ENCODE peak calls at places on chromosomes 7 and 10, in eight cellular contexts. D is psoas muscle, Q is sigmoid colon, G is PC-3, B is tibial artery, Y is upper lobe of right lung, A is spleen, W is stomach. M is an unnamed sample.
A peak's percentile ranks its signal among the peaks of the same experiment; 100 is the strongest.

GRCh38 chr7:35463751-35464150 is 209.9 kb upstream of the TBX20 start:
- DNase-seq in Q (no peak), Y (no peak), A (no peak), G (no peak), W (no peak), B (no peak), D (no peak), M (no peak)

GRCh38 chr10:70053212-70053895 is 708 bp downstream of the MACROH2A2 start:
- DNase-seq in Y (peak; percentile 70), D (peak; percentile 29), G (peak; percentile 41), B (no peak), W (no peak), A (no peak), Q (no peak), M (no peak)

GRCh38 chr7:135801877-135802276 is 53.3 kb upstream of the FAM180A start:
- DNase-seq in A (no peak), Y (no peak), G (no peak), D (no peak), Q (no peak), W (no peak), B (no peak), M (no peak)

GRCh38 chr7:74372511-74373111 is 81.1 kb upstream of the GTF2IRD1 start:
- DNase-seq in A (no peak), W (no peak), Q (peak; percentile 90), G (no peak), B (no peak), Y (no peak), D (no peak), M (no peak)

GRCh38 chr7:4733936-4734528 is 41.4 kb upstream of the AP5Z1 start:
- DNase-seq in Y (no peak), G (no peak), W (no peak), A (no peak), D (no peak), Q (no peak), B (no peak), M (no peak)

GRCh38 chr7:158588085-158588877 is 658 bp upstream of the PTPRN2 start:
- DNase-seq in A (no peak), D (no peak), W (no peak), G (no peak), Y (peak; percentile 66), Q (peak; percentile 57), B (no peak), M (no peak)

GRCh38 chr10:28179490-28180099 is 123.3 kb downstream of the MPP7 start:
- DNase-seq in B (no peak), Y (no peak), G (peak; percentile 78), D (no peak), Q (no peak), W (no peak), A (no peak), M (no peak)

GRCh38 chr10:89391882-89392756 is at the start of gene IFIT1:
- DNase-seq in A (no peak), B (peak; percentile 63), Q (peak; percentile 81), D (no peak), W (peak; percentile 44), G (peak; percentile 75), Y (no peak), M (peak; percentile 82)

GRCh38 chr10:89207801-89208551 is 859 bp upstream of the CH25H start:
- DNase-seq in A (peak; percentile 87), D (peak; percentile 59), B (no peak), G (no peak), W (no peak), Q (peak; percentile 78), Y (peak; percentile 79), M (no peak)

GRCh38 chr10:123781956-123782500 is 109.6 kb downstream of the CPXM2 start:
- DNase-seq in A (no peak), G (no peak), Q (no peak), Y (no peak), B (no peak), D (no peak), W (no peak), M (no peak)
- H3K27ac ChIP-seq in A (no peak overlapping the region), G (no peak overlapping the region), Q (peak overlapping the region; percentile 34), Y (no peak overlapping the region), B (no peak overlapping the region), D (no peak overlapping the region), W (no peak overlapping the region), M (peak overlapping the region; percentile 70)

GRCh38 chr10:11050301-11051000 is 32.8 kb downstream of the CELF2 start:
- DNase-seq in B (no peak), W (no peak), Y (no peak), A (no peak), D (no peak), Q (no peak), G (no peak), M (no peak)
- H3K27ac ChIP-seq in B (peak overlapping the region; percentile 53), W (no peak overlapping the region), Y (no peak overlapping the region), A (no peak overlapping the region), D (no peak overlapping the region), Q (peak overlapping the region; percentile 21), G (no peak overlapping the region), M (no peak overlapping the region)

GRCh38 chr7:121530251-121531174 is 134.4 kb upstream of the FAM3C start:
- DNase-seq in G (peak; percentile 97), D (peak; percentile 20), Y (no peak), A (no peak), Q (no peak), W (peak; percentile 26), B (peak; percentile 32), M (peak; percentile 99)

GRCh38 chr7:121531175-121532070 is 135.3 kb upstream of the FAM3C start:
- DNase-seq in W (no peak), D (no peak), B (no peak), Y (no peak), Q (no peak), A (no peak), G (peak; percentile 29), M (peak; percentile 92)

GRCh38 chr7:121525155-121525819 is 129.2 kb upstream of the FAM3C start:
- DNase-seq in A (no peak), W (no peak), Q (peak; percentile 66), D (no peak), B (no peak), G (no peak), Y (no peak), M (no peak)

DNA sequence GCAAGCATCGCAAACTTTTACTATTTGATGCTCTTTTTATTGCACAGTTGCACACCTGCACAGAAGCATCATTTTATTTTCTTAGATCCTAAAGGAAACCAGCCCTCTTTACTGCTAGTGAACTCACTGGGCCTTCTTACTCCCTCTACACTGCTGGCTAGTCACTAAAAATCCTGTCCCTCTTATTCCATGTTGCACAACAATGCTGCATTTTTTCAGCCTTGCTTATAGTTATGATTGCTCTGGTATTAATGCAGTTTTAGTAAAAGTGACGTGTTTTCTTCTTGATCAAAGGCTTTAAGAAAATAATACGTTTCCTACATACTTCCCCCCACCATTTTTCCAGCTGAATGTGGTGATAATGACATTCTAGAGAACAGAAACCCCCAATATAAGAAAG is 132.9 kb upstream of the FAM3C start:
- DNase-seq in B (no peak), G (peak; percentile 10), Y (no peak), Q (no peak), A (no peak), W (no peak), D (no peak), M (no peak)
- H3K27ac ChIP-seq in B (no peak overlapping the region), G (peak overlapping the region; percentile 98), Y (no peak overlapping the region), Q (no peak overlapping the region), A (no peak overlapping the region), W (no peak overlapping the region), D (no peak overlapping the region), M (no peak overlapping the region)

DNA sequence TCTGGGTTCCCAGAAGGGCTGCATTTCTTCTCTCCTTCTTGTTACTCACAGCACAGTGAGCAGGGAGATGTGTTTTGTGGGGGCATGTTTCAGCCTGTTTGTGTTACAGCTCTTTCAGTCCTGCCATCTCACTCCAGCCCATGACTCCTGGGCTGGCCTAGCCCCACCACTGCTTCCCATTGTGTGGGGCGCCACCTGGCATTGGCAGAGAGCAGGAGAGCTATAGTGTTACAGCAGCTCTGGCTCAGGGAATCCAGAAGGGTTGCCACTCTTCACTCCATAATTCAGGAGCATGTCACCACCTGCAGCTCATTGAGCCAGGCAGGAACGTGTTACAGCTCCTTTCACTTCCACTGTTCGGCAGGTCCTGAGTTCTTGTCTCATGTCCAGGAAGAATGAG is 30.0 kb downstream of the CLDN12 start:
- DNase-seq in B (no peak), Y (no peak), A (no peak), G (no peak), W (no peak), Q (no peak), D (no peak), M (peak; percentile 18)
- H3K27ac ChIP-seq in B (no peak overlapping the region), Y (no peak overlapping the region), A (no peak overlapping the region), G (no peak overlapping the region), W (no peak overlapping the region), Q (no peak overlapping the region), D (no peak overlapping the region), M (no peak overlapping the region)

GRCh38 chr7:34222722-34223121 is 317.4 kb downstream of the BMPER start:
- DNase-seq in A (no peak), G (no peak), Q (no peak), D (no peak), W (no peak), B (no peak), Y (no peak), M (no peak)
- H3K27ac ChIP-seq in A (no peak overlapping the region), G (no peak overlapping the region), Q (no peak overlapping the region), D (no peak overlapping the region), W (no peak overlapping the region), B (no peak overlapping the region), Y (no peak overlapping the region), M (no peak overlapping the region)

GRCh38 chr10:712089-712488 is 22.6 kb upstream of the DIP2C start:
- DNase-seq in G (no peak), W (no peak), B (no peak), D (no peak), A (no peak), Y (no peak), Q (no peak), M (no peak)
- H3K27ac ChIP-seq in G (no peak overlapping the region), W (no peak overlapping the region), B (no peak overlapping the region), D (no peak overlapping the region), A (no peak overlapping the region), Y (no peak overlapping the region), Q (no peak overlapping the region), M (no peak overlapping the region)

DNA sequence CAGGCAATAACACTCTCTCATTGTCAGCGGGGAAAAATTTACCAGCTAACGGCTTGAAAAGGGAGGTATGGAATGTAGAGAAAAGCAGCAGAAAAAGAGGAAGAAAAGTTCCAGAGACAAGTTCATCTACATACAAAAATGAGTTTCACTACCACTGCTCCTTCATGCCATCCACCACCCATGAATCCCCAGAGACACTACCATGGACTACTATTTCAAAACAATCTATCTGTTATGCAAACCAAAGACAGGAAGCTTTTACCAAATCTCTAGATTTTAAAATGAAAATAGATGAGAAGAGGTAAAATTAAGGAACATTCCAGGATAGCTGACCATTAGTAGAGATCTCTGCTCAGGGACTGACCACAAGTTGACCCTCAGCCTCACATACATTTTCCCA is 189.0 kb upstream of the GRM3 start:
- DNase-seq in B (no peak), A (no peak), D (no peak), G (no peak), Y (no peak), Q (no peak), W (no peak), M (no peak)
- H3K27ac ChIP-seq in B (no peak overlapping the region), A (no peak overlapping the region), D (no peak overlapping the region), G (no peak overlapping the region), Y (no peak overlapping the region), Q (no peak overlapping the region), W (no peak overlapping the region), M (no peak overlapping the region)

DNA sequence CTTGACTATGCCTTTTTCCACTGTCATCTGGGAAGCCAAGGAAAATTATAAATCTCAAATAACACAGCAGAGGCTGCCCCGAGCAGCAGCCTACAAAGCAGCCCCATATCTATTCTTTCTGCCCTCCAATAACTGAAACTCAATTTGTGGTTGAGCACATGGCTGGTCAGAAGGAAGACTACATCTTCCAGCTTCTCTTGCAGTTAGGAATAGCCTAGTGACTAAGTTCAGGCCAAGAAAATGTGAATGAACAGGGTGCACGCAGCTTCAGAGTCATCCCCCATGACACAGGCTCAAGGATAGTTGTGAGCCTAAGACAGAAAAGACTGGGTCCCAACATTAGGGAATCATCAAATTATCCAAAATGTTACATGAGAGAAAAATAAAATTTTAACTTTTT is 42.3 kb downstream of the CHCHD3 start:
- DNase-seq in W (no peak), A (no peak), B (no peak), Y (no peak), G (no peak), Q (no peak), D (no peak), M (no peak)
- H3K27ac ChIP-seq in W (no peak overlapping the region), A (no peak overlapping the region), B (no peak overlapping the region), Y (no peak overlapping the region), G (no peak overlapping the region), Q (no peak overlapping the region), D (no peak overlapping the region), M (no peak overlapping the region)